ENCODE peak calls at places on chromosomes 12 and 14, in nine cellular contexts. Z, E, F, J, Y, C, V, D and K are unnamed samples.

GRCh38 chr12:12506541-12506940 is 56.1 kb downstream of the DUSP16 start:
- DNase-seq in Z (no peak), Y (no peak), C (peak; percentile 36), J (peak; percentile 77), V (no peak), D (peak; percentile 52), E (no peak), F (no peak), K (no peak)

GRCh38 chr14:69879175-69880047 is at the start of gene SMOC1:
- DNase-seq in E (no peak), D (peak; percentile 80), F (no peak), V (no peak), J (peak; percentile 48), C (peak; percentile 92), Z (peak; percentile 80), Y (no peak), K (no peak)

GRCh38 chr14:51922624-51923023 is 62.2 kb downstream of the GNG2 start:
- DNase-seq in E (no peak), Z (no peak), V (no peak), C (no peak), J (no peak), F (no peak), Y (no peak), D (peak; percentile 31), K (no peak)

GRCh38 chr12:25200703-25201102 is 5.7 kb downstream of the ETFRF1 start:
- DNase-seq in V (no peak), D (no peak), C (no peak), Z (no peak), J (peak; percentile 39), E (no peak), F (no peak), Y (no peak), K (no peak)

GRCh38 chr12:111435661-111436201 is 30.0 kb downstream of the SH2B3 start:
- DNase-seq in J (no peak), E (no peak), F (no peak), Z (no peak), V (no peak), Y (peak; percentile 38), C (no peak), D (no peak), K (no peak)

GRCh38 chr12:119936705-119937323 is 52.2 kb upstream of the BICDL1 start:
- DNase-seq in V (no peak), Z (no peak), F (no peak), E (no peak), J (no peak), C (no peak), Y (no peak), D (no peak), K (peak; percentile 33)

GRCh38 chr12:107418976-107419375 is 266.6 kb upstream of the PWP1 start:
- DNase-seq in Z (no peak), C (no peak), V (no peak), F (no peak), Y (no peak), J (no peak), D (no peak), E (no peak), K (no peak)

GRCh38 chr12:123621101-123621500 is 12.4 kb downstream of the EIF2B1 start:
- DNase-seq in V (no peak), Z (no peak), F (no peak), C (no peak), Y (no peak), J (peak; percentile 41), E (no peak), D (no peak), K (no peak)

GRCh38 chr12:125185740-125186470 is 120.7 kb downstream of the AACS start:
- DNase-seq in Z (peak; percentile 64), E (peak; percentile 49), Y (peak; percentile 88), J (peak; percentile 71), C (peak; percentile 90), F (peak; percentile 67), D (peak; percentile 85), V (peak; percentile 94), K (peak; percentile 80)

GRCh38 chr12:34346372-34347034 is 324.2 kb downstream of the ALG10 start:
- DNase-seq in V (no peak), E (no peak), J (no peak), F (no peak), Y (no peak), D (no peak), C (no peak), Z (no peak), K (peak; percentile 2)

GRCh38 chr12:7123806-7124519 is 4.7 kb downstream of the RBP5 start:
- DNase-seq in V (no peak), J (no peak), Z (no peak), E (no peak), Y (no peak), D (peak; percentile 33), F (no peak), C (no peak), K (no peak)

GRCh38 chr14:40354754-40355153 is 922.5 kb upstream of the FBXO33 start:
- DNase-seq in D (no peak), F (no peak), V (no peak), Z (no peak), Y (no peak), C (no peak), J (no peak), E (no peak), K (no peak)

GRCh38 chr14:23285530-23286019 is 357 bp downstream of the HOMEZ start:
- DNase-seq in V (no peak), C (peak; percentile 37), Z (no peak), E (no peak), Y (no peak), F (no peak), D (no peak), J (peak; percentile 42), K (no peak)

GRCh38 chr14:89245802-89246201 is 171.2 kb downstream of the FOXN3 start:
- DNase-seq in E (no peak), D (no peak), Y (no peak), Z (no peak), F (no peak), J (no peak), C (no peak), V (no peak), K (no peak)

DNA sequence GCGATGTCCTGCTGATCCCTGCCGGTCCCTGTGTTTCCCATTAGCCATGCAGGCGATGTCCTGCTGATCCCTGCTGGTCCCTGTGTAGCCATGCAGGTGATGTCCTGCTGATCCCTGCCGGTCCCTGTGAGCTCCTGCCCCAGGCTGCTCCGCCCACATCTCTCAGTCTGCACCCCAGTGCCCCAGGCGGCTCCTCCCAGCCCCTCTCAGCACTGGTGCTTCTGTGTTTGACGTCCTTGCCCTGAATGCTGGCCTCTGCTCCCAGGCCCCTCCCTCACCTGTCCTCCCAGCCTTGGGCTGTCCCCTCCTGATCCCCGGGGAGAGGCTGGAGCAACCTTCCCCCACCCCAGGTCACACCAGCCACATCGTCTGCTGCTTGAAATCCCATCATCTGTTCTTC is 41.4 kb upstream of the TEX22 start:
- DNase-seq in D (no peak), C (no peak), Z (no peak), V (no peak), J (no peak), Y (no peak), E (no peak), F (no peak), K (no peak)
- H3K9me2 ChIP-seq in D (no peaks in the 10 kb centered on the region), C (no peaks in the 10 kb centered on the region), Z (no peaks in the 10 kb centered on the region), V (no peaks in the 10 kb centered on the region), J (no peaks in the 10 kb centered on the region), Y (no peaks in the 10 kb centered on the region), E (no peaks in the 10 kb centered on the region), F (no peaks in the 10 kb centered on the region), K (no peaks in the 10 kb centered on the region)

DNA sequence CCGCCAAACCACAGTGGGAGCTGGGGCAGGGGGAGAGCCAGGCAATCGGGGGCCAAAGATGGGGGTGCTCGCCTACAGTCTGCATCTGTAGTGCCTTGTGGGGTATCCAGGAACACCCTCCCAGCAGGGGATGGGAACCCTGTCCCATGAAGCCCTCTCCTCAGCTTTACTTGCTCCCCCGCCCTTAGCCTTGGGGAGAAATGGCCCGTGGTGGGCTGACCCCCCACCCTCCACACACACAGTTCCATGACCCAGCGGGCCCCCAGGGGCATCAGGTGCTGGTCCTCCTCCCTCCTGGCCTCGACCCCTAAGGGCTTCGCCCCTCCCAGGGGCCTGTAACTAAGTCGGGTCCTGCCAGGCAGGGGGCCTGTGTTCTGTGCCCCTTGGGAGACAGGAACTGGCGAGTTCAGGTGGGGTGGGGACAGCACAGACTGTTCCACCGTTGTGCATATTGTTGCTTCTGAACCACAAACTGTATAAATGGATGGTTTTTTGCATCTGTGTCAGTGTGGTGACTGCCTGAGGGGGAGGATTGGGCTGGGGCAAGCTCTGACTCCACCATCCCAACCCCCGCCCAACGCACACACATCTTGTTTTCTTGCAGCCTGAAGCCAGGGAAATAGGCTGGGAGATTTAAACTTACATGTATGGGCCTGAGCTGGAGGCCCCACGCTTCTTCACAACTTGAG is 8.8 kb downstream of the TAMALIN start:
- DNase-seq in Y (no peak), Z (no peak), C (no peak), J (no peak), F (no peak), E (no peak), V (no peak), D (no peak), K (no peak)
- H3K4me1 ChIP-seq in Y (peaks cover 2% of the 10 kb centered on the region), Z (no peaks in the 10 kb centered on the region), C (peaks cover 18% of the 10 kb centered on the region), J (peaks cover 4% of the 10 kb centered on the region), F (no peaks in the 10 kb centered on the region), E (peaks cover 10% of the 10 kb centered on the region), V (peaks cover 28% of the 10 kb centered on the region), D (peaks cover 6% of the 10 kb centered on the region), K (no peaks in the 10 kb centered on the region)

GRCh38 chr12:49352351-49352750 is 5.7 kb downstream of the DNAJC22 start:
- DNase-seq in F (no peak), E (no peak), D (no peak), C (no peak), V (no peak), Y (no peak), J (no peak), Z (no peak), K (no peak)

GRCh38 chr12:49355913-49356312 is 9.2 kb downstream of the DNAJC22 start:
- DNase-seq in C (no peak), V (no peak), Z (no peak), J (no peak), E (no peak), Y (no peak), D (no peak), F (no peak), K (no peak)

GRCh38 chr12:49359671-49360070 is 7.6 kb upstream of the SPATS2 start:
- DNase-seq in Z (no peak), D (no peak), V (no peak), J (peak; percentile 30), C (no peak), F (no peak), Y (no peak), E (no peak), K (no peak)

GRCh38 chr12:49358548-49359141 is 8.6 kb upstream of the SPATS2 start:
- DNase-seq in V (peak; percentile 93), Z (peak; percentile 76), J (peak; percentile 62), D (peak; percentile 75), F (peak; percentile 54), E (peak; percentile 84), Y (peak; percentile 86), C (peak; percentile 89), K (peak; percentile 63)

GRCh38 chr12:49357099-49357678 is 10.1 kb upstream of the SPATS2 start:
- DNase-seq in C (peak; percentile 69), Y (peak; percentile 64), Z (peak; percentile 51), D (peak; percentile 37), E (no peak), V (peak; percentile 78), F (no peak), J (peak; percentile 83), K (peak; percentile 85)
- H3K9me2 ChIP-seq in C (no peaks in the 10 kb centered on the region), Y (no peaks in the 10 kb centered on the region), Z (no peaks in the 10 kb centered on the region), D (no peaks in the 10 kb centered on the region), E (no peaks in the 10 kb centered on the region), V (no peaks in the 10 kb centered on the region), F (no peaks in the 10 kb centered on the region), J (no peaks in the 10 kb centered on the region), K (no peaks in the 10 kb centered on the region)

DNA sequence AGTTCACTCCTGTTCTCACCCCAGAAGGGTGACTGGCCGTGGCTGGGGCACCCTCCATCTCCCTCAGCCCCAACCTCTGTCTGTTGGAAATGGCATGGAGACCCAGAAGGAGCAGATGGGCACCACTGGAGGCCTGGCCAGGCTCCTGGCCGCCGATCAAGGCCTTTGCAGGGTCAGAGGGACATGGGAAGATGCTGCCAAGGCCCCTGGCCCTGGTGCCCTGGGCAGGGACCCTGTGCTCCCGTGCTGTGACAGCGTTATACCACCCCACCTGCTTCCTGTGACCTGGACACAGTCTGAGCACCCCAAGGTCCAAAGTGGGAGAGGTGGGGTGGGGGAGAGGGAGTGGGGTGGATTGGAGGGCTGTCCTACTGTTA is 3.5 kb downstream of the INF2 start:
- DNase-seq in D (no peak), Z (no peak), C (no peak), V (no peak), J (no peak), E (no peak), F (no peak), Y (no peak), K (no peak)
- H3K4me1 ChIP-seq in D (peaks cover 33% of the 10 kb centered on the region), Z (no peaks in the 10 kb centered on the region), C (peaks cover 33% of the 10 kb centered on the region), V (peaks cover 14% of the 10 kb centered on the region), J (peaks cover 20% of the 10 kb centered on the region), E (peaks cover 51% of the 10 kb centered on the region), F (peaks cover 21% of the 10 kb centered on the region), Y (peaks cover 28% of the 10 kb centered on the region), K (peaks cover 48% of the 10 kb centered on the region)